ENCODE peak calls at places on chromosomes 6 and 20, in nine cellular contexts. Y, F, J, Z, P, H, A, M and W are unnamed samples.

GRCh38 chr6:139523986-139524385 is 149.5 kb upstream of the CITED2 start:
- DNase-seq in Y (no peak), F (no peak), J (no peak), Z (no peak), P (no peak), H (no peak), A (no peak), M (no peak), W (no peak)

GRCh38 chr20:61933481-61933950 is 132.2 kb downstream of the TAF4 start:
- DNase-seq in Y (no peak), F (no peak), J (no peak), Z (no peak), P (no peak), H (peak; percentile 31), A (no peak), M (no peak), W (no peak)

GRCh38 chr6:75852721-75853120 is 103.7 kb downstream of the MYO6 start:
- DNase-seq in Y (no peak), F (peak; percentile 29), J (peak; percentile 27), Z (peak; percentile 4), P (no peak), H (no peak), A (no peak), M (no peak), W (peak; percentile 39)

GRCh38 chr20:5509803-5510202 is 193.0 kb upstream of the PROKR2 start:
- DNase-seq in Y (no peak), F (no peak), J (no peak), Z (no peak), P (no peak), H (no peak), A (no peak), M (no peak), W (no peak)

GRCh38 chr6:148317739-148318138 is 24.9 kb upstream of the SASH1 start:
- DNase-seq in Y (no peak), F (no peak), J (no peak), Z (no peak), P (peak; percentile 38), H (no peak), A (no peak), M (no peak), W (no peak)

GRCh38 chr20:460707-461106 is 1.6 kb downstream of the TBC1D20 start:
- DNase-seq in Y (no peak), F (no peak), J (no peak), Z (peak; percentile 19), P (peak; percentile 52), H (no peak), A (no peak), M (no peak), W (no peak)

GRCh38 chr6:109865968-109866367 is 112.1 kb upstream of the GPR6 start:
- DNase-seq in Y (no peak), F (no peak), J (no peak), Z (no peak), P (no peak), H (no peak), A (peak; percentile 52), M (no peak), W (no peak)

GRCh38 chr6:28137458-28138020 is 4.1 kb upstream of the ZKSCAN8 start:
- DNase-seq in Y (peak; percentile 33), F (peak; percentile 14), J (no peak), Z (no peak), P (no peak), H (no peak), A (peak; percentile 49), M (no peak), W (no peak)

GRCh38 chr6:44431118-44431725 is 43.7 kb downstream of the CDC5L start:
- DNase-seq in Y (peak; percentile 60), F (peak; percentile 73), J (peak; percentile 57), Z (peak; percentile 80), P (peak; percentile 71), H (no peak), A (peak; percentile 66), M (peak; percentile 13), W (no peak)

GRCh38 chr6:6591778-6592388 is 3.4 kb downstream of the LY86 start:
- DNase-seq in Y (no peak), F (no peak), J (no peak), Z (peak; percentile 31), P (no peak), H (no peak), A (no peak), M (no peak), W (no peak)